ENCODE peak calls at places on chromosomes 6 and 20, in seven cellular contexts. One of them, this sample, is unnamed.

GRCh38 chr6:128208851-128209580 is 308.2 kb upstream of the THEMIS start:
- DNase-seq in GM12865: no peak
- DNase-seq in GM13977: no peak
- DNase-seq in heart left ventricle: no peak
- DNase-seq in epithelial cell of esophagus: peak; percentile 67
- DNase-seq in endothelial cell: no peak
- DNase-seq in type B pancreatic cell: no peak
- DNase-seq in this sample: no peak

GRCh38 chr6:41065550-41066026 is 6.6 kb downstream of the OARD1 start:
- DNase-seq in GM13977: no peak
- DNase-seq in type B pancreatic cell: no peak
- DNase-seq in epithelial cell of esophagus: no peak
- DNase-seq in endothelial cell: no peak
- DNase-seq in GM12865: no peak
- DNase-seq in heart left ventricle: no peak
- DNase-seq in this sample: no peak

GRCh38 chr6:3900744-3901351 is 51.7 kb downstream of the FAM50B start:
- DNase-seq in endothelial cell: no peak
- DNase-seq in GM12865: no peak
- DNase-seq in heart left ventricle: no peak
- DNase-seq in type B pancreatic cell: no peak
- DNase-seq in epithelial cell of esophagus: peak; percentile 37
- DNase-seq in GM13977: no peak
- DNase-seq in this sample: no peak

GRCh38 chr6:13813621-13814175 is 659 bp downstream of the MCUR1 start:
- DNase-seq in GM12865: no peak
- DNase-seq in GM13977: peak; percentile 82
- DNase-seq in heart left ventricle: peak; percentile 72
- DNase-seq in endothelial cell: peak; percentile 80
- DNase-seq in epithelial cell of esophagus: peak; percentile 62
- DNase-seq in type B pancreatic cell: peak; percentile 84
- DNase-seq in this sample: no peak

GRCh38 chr6:141110486-141110885 is 1022.2 kb upstream of the GJE1 start:
- DNase-seq in heart left ventricle: no peak
- DNase-seq in type B pancreatic cell: no peak
- DNase-seq in epithelial cell of esophagus: peak; percentile 93
- DNase-seq in GM13977: no peak
- DNase-seq in endothelial cell: no peak
- DNase-seq in GM12865: no peak
- DNase-seq in this sample: no peak

GRCh38 chr20:39090881-39091280 is 128.7 kb downstream of the DHX35 start:
- DNase-seq in endothelial cell: no peak
- DNase-seq in type B pancreatic cell: no peak
- DNase-seq in GM12865: no peak
- DNase-seq in heart left ventricle: no peak
- DNase-seq in GM13977: no peak
- DNase-seq in epithelial cell of esophagus: no peak
- DNase-seq in this sample: no peak

GRCh38 chr6:127352519-127352918 is 9.1 kb upstream of the ECHDC1 start:
- DNase-seq in GM12865: no peak
- DNase-seq in endothelial cell: no peak
- DNase-seq in type B pancreatic cell: no peak
- DNase-seq in epithelial cell of esophagus: no peak
- DNase-seq in GM13977: no peak
- DNase-seq in heart left ventricle: no peak
- DNase-seq in this sample: no peak

GRCh38 chr20:49831022-49831769 is 18.6 kb downstream of the SLC9A8 start:
- DNase-seq in GM13977: no peak
- DNase-seq in type B pancreatic cell: no peak
- DNase-seq in endothelial cell: no peak
- DNase-seq in GM12865: no peak
- DNase-seq in epithelial cell of esophagus: no peak
- DNase-seq in heart left ventricle: no peak
- DNase-seq in this sample: no peak

GRCh38 chr20:64082821-64083379 is 1.3 kb downstream of the LKAAEAR1 start:
- DNase-seq in GM13977: no peak
- DNase-seq in type B pancreatic cell: no peak
- DNase-seq in epithelial cell of esophagus: no peak
- DNase-seq in endothelial cell: no peak
- DNase-seq in GM12865: no peak
- DNase-seq in heart left ventricle: no peak
- DNase-seq in this sample: no peak

GRCh38 chr6:53651764-53652401 is 13.7 kb downstream of the KLHL31 start:
- DNase-seq in type B pancreatic cell: peak; percentile 86
- DNase-seq in heart left ventricle: peak; percentile 47
- DNase-seq in endothelial cell: peak; percentile 75
- DNase-seq in GM13977: peak; percentile 51
- DNase-seq in epithelial cell of esophagus: peak; percentile 89
- DNase-seq in GM12865: peak; percentile 71
- DNase-seq in this sample: peak; percentile 84

GRCh38 chr6:40227735-40228134 is 293.5 kb upstream of the MOCS1 start:
- DNase-seq in heart left ventricle: no peak
- DNase-seq in type B pancreatic cell: no peak
- DNase-seq in epithelial cell of esophagus: no peak
- DNase-seq in GM13977: no peak
- DNase-seq in GM12865: no peak
- DNase-seq in endothelial cell: no peak
- DNase-seq in this sample: no peak

GRCh38 chr6:91299544-91300491 is 712.9 kb upstream of the MAP3K7 start:
- DNase-seq in epithelial cell of esophagus: no peak
- DNase-seq in type B pancreatic cell: no peak
- DNase-seq in endothelial cell: no peak
- DNase-seq in heart left ventricle: no peak
- DNase-seq in GM12865: no peak
- DNase-seq in GM13977: no peak
- DNase-seq in this sample: no peak

GRCh38 chr6:87543836-87544735 is 45.7 kb downstream of the RARS2 start:
- DNase-seq in endothelial cell: no peak
- DNase-seq in heart left ventricle: no peak
- DNase-seq in epithelial cell of esophagus: no peak
- DNase-seq in type B pancreatic cell: no peak
- DNase-seq in GM13977: no peak
- DNase-seq in GM12865: peak; percentile 20
- DNase-seq in this sample: no peak

GRCh38 chr6:10565913-10566312 is 44.8 kb downstream of the GCNT2 start:
- DNase-seq in endothelial cell: no peak
- DNase-seq in GM12865: no peak
- DNase-seq in heart left ventricle: no peak
- DNase-seq in GM13977: no peak
- DNase-seq in type B pancreatic cell: no peak
- DNase-seq in epithelial cell of esophagus: no peak
- DNase-seq in this sample: no peak

GRCh38 chr20:45087814-45088213 is 13.1 kb downstream of the KCNS1 start:
- DNase-seq in endothelial cell: no peak
- DNase-seq in epithelial cell of esophagus: no peak
- DNase-seq in heart left ventricle: no peak
- DNase-seq in GM13977: no peak
- DNase-seq in GM12865: no peak
- DNase-seq in type B pancreatic cell: no peak
- DNase-seq in this sample: no peak

GRCh38 chr6:152057832-152058498 is 250.5 kb downstream of the ESR1 start:
- DNase-seq in heart left ventricle: no peak
- DNase-seq in GM13977: no peak
- DNase-seq in endothelial cell: no peak
- DNase-seq in type B pancreatic cell: no peak
- DNase-seq in epithelial cell of esophagus: no peak
- DNase-seq in GM12865: peak; percentile 24
- DNase-seq in this sample: no peak

GRCh38 chr20:48644286-48644828 is 183.4 kb downstream of the PREX1 start:
- DNase-seq in heart left ventricle: no peak
- DNase-seq in GM12865: no peak
- DNase-seq in GM13977: no peak
- DNase-seq in epithelial cell of esophagus: no peak
- DNase-seq in type B pancreatic cell: no peak
- DNase-seq in endothelial cell: no peak
- DNase-seq in this sample: no peak

GRCh38 chr6:22102671-22103070 is 194.2 kb downstream of the PRL start:
- DNase-seq in GM12865: peak; percentile 63
- DNase-seq in type B pancreatic cell: no peak
- DNase-seq in epithelial cell of esophagus: no peak
- DNase-seq in GM13977: no peak
- DNase-seq in heart left ventricle: no peak
- DNase-seq in endothelial cell: no peak
- DNase-seq in this sample: peak; percentile 70

GRCh38 chr6:33693186-33694158 is 18.0 kb downstream of the UQCC2 start:
- DNase-seq in GM13977: no peak
- DNase-seq in endothelial cell: no peak
- DNase-seq in heart left ventricle: peak; percentile 51
- DNase-seq in GM12865: no peak
- DNase-seq in type B pancreatic cell: no peak
- DNase-seq in epithelial cell of esophagus: no peak
- DNase-seq in this sample: no peak

GRCh38 chr6:138805431-138805830 is 9.5 kb downstream of the ECT2L start:
- DNase-seq in GM13977: no peak
- DNase-seq in type B pancreatic cell: no peak
- DNase-seq in heart left ventricle: peak; percentile 45
- DNase-seq in epithelial cell of esophagus: no peak
- DNase-seq in endothelial cell: no peak
- DNase-seq in GM12865: no peak
- DNase-seq in this sample: no peak

GRCh38 chr6:146700078-146700686 is 101.4 kb downstream of the ADGB start:
- DNase-seq in epithelial cell of esophagus: peak; percentile 85
- DNase-seq in GM13977: peak; percentile 17
- DNase-seq in endothelial cell: peak; percentile 53
- DNase-seq in type B pancreatic cell: no peak
- DNase-seq in GM12865: peak; percentile 72
- DNase-seq in heart left ventricle: peak; percentile 70
- DNase-seq in this sample: peak; percentile 53

GRCh38 chr20:62961799-62962198 is 9.3 kb downstream of the SLC17A9 start:
- DNase-seq in GM12865: no peak
- DNase-seq in epithelial cell of esophagus: no peak
- DNase-seq in endothelial cell: no peak
- DNase-seq in heart left ventricle: no peak
- DNase-seq in type B pancreatic cell: no peak
- DNase-seq in GM13977: no peak
- DNase-seq in this sample: no peak

GRCh38 chr6:28895131-28895812 is 28.5 kb downstream of the TRIM27 start:
- DNase-seq in GM12865: peak; percentile 97
- DNase-seq in type B pancreatic cell: peak; percentile 89
- DNase-seq in GM13977: peak; percentile 89
- DNase-seq in heart left ventricle: peak; percentile 92
- DNase-seq in epithelial cell of esophagus: peak; percentile 96
- DNase-seq in endothelial cell: peak; percentile 82
- DNase-seq in this sample: peak; percentile 98

GRCh38 chr20:63889241-63890200 is 5.4 kb upstream of the DNAJC5 start:
- DNase-seq in GM13977: no peak
- DNase-seq in endothelial cell: no peak
- DNase-seq in GM12865: no peak
- DNase-seq in heart left ventricle: no peak
- DNase-seq in epithelial cell of esophagus: peak; percentile 94
- DNase-seq in type B pancreatic cell: no peak
- DNase-seq in this sample: no peak

DNA sequence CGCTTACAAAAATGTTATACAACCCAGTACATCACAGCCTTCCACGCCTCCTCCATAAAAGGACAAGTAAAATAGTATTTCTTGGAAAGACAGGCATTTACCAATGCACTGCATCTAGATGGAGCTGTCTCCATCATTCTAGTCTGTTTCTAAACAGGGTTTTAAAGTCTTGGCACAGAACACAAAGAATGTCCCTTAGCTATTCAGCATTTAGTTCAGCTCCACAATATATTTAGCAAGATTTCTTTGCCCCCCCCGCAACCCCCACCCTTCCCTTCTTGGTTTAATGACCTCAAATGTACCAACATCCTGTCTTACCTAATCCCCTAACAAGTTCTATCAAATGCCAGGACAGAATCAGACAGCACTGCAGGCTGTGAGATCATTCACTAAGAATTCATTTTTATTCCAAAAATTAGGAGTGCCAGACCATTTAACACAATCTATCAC is 198.6 kb downstream of the BACH2 start:
- DNase-seq in GM12865: no peak
- DNase-seq in endothelial cell: no peak
- DNase-seq in GM13977: no peak
- DNase-seq in epithelial cell of esophagus: peak; percentile 96
- DNase-seq in type B pancreatic cell: no peak
- DNase-seq in heart left ventricle: peak; percentile 52
- DNase-seq in this sample: peak; percentile 68
- TF ChIP-seq CTCF in GM12865: no peak
- TF ChIP-seq CTCF in endothelial cell: no peak
- TF ChIP-seq CTCF in GM13977: no peak
- TF ChIP-seq CTCF in epithelial cell of esophagus: peak; percentile 57
- TF ChIP-seq CTCF in type B pancreatic cell: peak; percentile 20
- TF ChIP-seq CTCF in heart left ventricle: peak; percentile 56
- TF ChIP-seq CTCF in this sample: no peak

GRCh38 chr6:132130530-132131298 is 179.5 kb upstream of the CCN2 start:
- DNase-seq in endothelial cell: no peak
- DNase-seq in heart left ventricle: peak; percentile 50
- DNase-seq in type B pancreatic cell: no peak
- DNase-seq in GM13977: no peak
- DNase-seq in epithelial cell of esophagus: no peak
- DNase-seq in GM12865: peak; percentile 6
- DNase-seq in this sample: peak; percentile 1

GRCh38 chr6:132128424-132128823 is 177.3 kb upstream of the CCN2 start:
- DNase-seq in heart left ventricle: no peak
- DNase-seq in GM13977: no peak
- DNase-seq in epithelial cell of esophagus: no peak
- DNase-seq in type B pancreatic cell: no peak
- DNase-seq in GM12865: no peak
- DNase-seq in endothelial cell: no peak
- DNase-seq in this sample: no peak

GRCh38 chr6:132122871-132123270 is 171.7 kb upstream of the CCN2 start:
- DNase-seq in endothelial cell: no peak
- DNase-seq in epithelial cell of esophagus: no peak
- DNase-seq in heart left ventricle: no peak
- DNase-seq in type B pancreatic cell: no peak
- DNase-seq in GM12865: no peak
- DNase-seq in GM13977: no peak
- DNase-seq in this sample: no peak

GRCh38 chr6:132122176-132122575 is 171.0 kb upstream of the CCN2 start:
- DNase-seq in GM13977: no peak
- DNase-seq in epithelial cell of esophagus: peak; percentile 33
- DNase-seq in heart left ventricle: no peak
- DNase-seq in GM12865: no peak
- DNase-seq in endothelial cell: no peak
- DNase-seq in type B pancreatic cell: no peak
- DNase-seq in this sample: no peak

GRCh38 chr6:132126150-132126549 is 175.0 kb upstream of the CCN2 start:
- DNase-seq in heart left ventricle: no peak
- DNase-seq in GM13977: no peak
- DNase-seq in type B pancreatic cell: no peak
- DNase-seq in epithelial cell of esophagus: no peak
- DNase-seq in endothelial cell: no peak
- DNase-seq in GM12865: no peak
- DNase-seq in this sample: no peak
- TF ChIP-seq CTCF in heart left ventricle: no peak
- TF ChIP-seq CTCF in GM13977: no peak
- TF ChIP-seq CTCF in type B pancreatic cell: peak; percentile 18
- TF ChIP-seq CTCF in epithelial cell of esophagus: no peak
- TF ChIP-seq CTCF in endothelial cell: no peak
- TF ChIP-seq CTCF in GM12865: no peak
- TF ChIP-seq CTCF in this sample: no peak

GRCh38 chr20:9503530-9504251 is 10.7 kb upstream of the LAMP5 start:
- DNase-seq in epithelial cell of esophagus: no peak
- DNase-seq in heart left ventricle: no peak
- DNase-seq in endothelial cell: no peak
- DNase-seq in GM12865: peak; percentile 39
- DNase-seq in GM13977: no peak
- DNase-seq in type B pancreatic cell: no peak
- DNase-seq in this sample: no peak
- TF ChIP-seq CTCF in epithelial cell of esophagus: no peak
- TF ChIP-seq CTCF in heart left ventricle: peak; percentile 19
- TF ChIP-seq CTCF in endothelial cell: no peak
- TF ChIP-seq CTCF in GM12865: no peak
- TF ChIP-seq CTCF in GM13977: no peak
- TF ChIP-seq CTCF in type B pancreatic cell: no peak
- TF ChIP-seq CTCF in this sample: no peak

GRCh38 chr6:166514196-166514595 is 72.3 kb downstream of the RAMACL start:
- DNase-seq in type B pancreatic cell: no peak
- DNase-seq in GM12865: no peak
- DNase-seq in GM13977: no peak
- DNase-seq in heart left ventricle: no peak
- DNase-seq in epithelial cell of esophagus: no peak
- DNase-seq in endothelial cell: no peak
- DNase-seq in this sample: no peak
- TF ChIP-seq CTCF in type B pancreatic cell: no peak
- TF ChIP-seq CTCF in GM12865: no peak
- TF ChIP-seq CTCF in GM13977: no peak
- TF ChIP-seq CTCF in heart left ventricle: peak; percentile 20
- TF ChIP-seq CTCF in epithelial cell of esophagus: no peak
- TF ChIP-seq CTCF in endothelial cell: no peak
- TF ChIP-seq CTCF in this sample: no peak

This sample was measured in activated CD8-positive, alpha-beta T cell treated with anti-CD3 and anti-CD28 coated beads for 36 hours.